ENCODE peak calls at places on chromosome 20, in eight cellular contexts. Q, G, R, T, N, X, I and A are unnamed samples.

GRCh38 chr20:37534401-37535157 is 6.9 kb upstream of the BLCAP start:
- DNase-seq in I (no peak), N (no peak), G (peak; percentile 70), R (peak; percentile 74), T (peak; percentile 77), Q (peak; percentile 78), X (peak; percentile 69), A (peak; percentile 58)

GRCh38 chr20:59101956-59102355 is 59.4 kb upstream of the PRELID3B start:
- DNase-seq in R (no peak), X (no peak), I (no peak), N (no peak), Q (no peak), G (no peak), T (no peak), A (no peak)

GRCh38 chr20:7673841-7674240 is 266.4 kb downstream of the HAO1 start:
- DNase-seq in I (no peak), G (no peak), Q (peak; percentile 68), X (no peak), R (no peak), N (no peak), T (no peak), A (no peak)

GRCh38 chr20:58850693-58851174 is at the start of gene GNAS-AS1:
- DNase-seq in I (peak; percentile 87), Q (peak; percentile 82), N (peak; percentile 86), X (peak; percentile 88), T (peak; percentile 96), R (no peak), G (no peak), A (peak; percentile 63)

GRCh38 chr20:40232288-40232687 is 456.7 kb downstream of the MAFB start:
- DNase-seq in N (no peak), X (no peak), I (no peak), T (no peak), R (no peak), Q (peak; percentile 5), G (no peak), A (no peak)

GRCh38 chr20:10713161-10713560 is 39.4 kb upstream of the JAG1 start:
- DNase-seq in G (no peak), X (peak; percentile 41), Q (no peak), R (no peak), I (no peak), N (no peak), T (no peak), A (no peak)

GRCh38 chr20:11207749-11208502 is 534.1 kb upstream of the JAG1 start:
- DNase-seq in Q (peak; percentile 85), N (no peak), I (no peak), G (peak; percentile 86), T (peak; percentile 31), X (peak; percentile 75), R (peak; percentile 83), A (no peak)

GRCh38 chr20:45061244-45061643 is 39.7 kb downstream of the KCNS1 start:
- DNase-seq in I (no peak), G (peak; percentile 26), Q (peak; percentile 95), T (no peak), N (no peak), X (no peak), R (peak; percentile 74), A (no peak)

GRCh38 chr20:12171927-12172581 is 254.4 kb downstream of the BTBD3 start:
- DNase-seq in X (no peak), T (no peak), G (no peak), I (no peak), R (no peak), N (no peak), Q (peak; percentile 24), A (no peak)

GRCh38 chr20:8808180-8808535 is 260.7 kb upstream of the PLCB4 start:
- DNase-seq in T (no peak), G (no peak), I (no peak), R (no peak), X (peak; percentile 46), N (no peak), Q (no peak), A (no peak)

GRCh38 chr20:19304389-19304788 is 91.9 kb downstream of the SLC24A3 start:
- DNase-seq in Q (no peak), X (no peak), R (no peak), T (no peak), I (no peak), N (no peak), G (no peak), A (no peak)

GRCh38 chr20:36528875-36529425 is 12.4 kb upstream of the MYL9 start:
- DNase-seq in I (no peak), Q (no peak), X (no peak), R (no peak), G (no peak), N (no peak), T (no peak), A (no peak)

GRCh38 chr20:9590189-9590588 is 75.8 kb downstream of the LAMP5 start:
- DNase-seq in N (no peak), X (peak; percentile 58), R (peak; percentile 8), T (no peak), G (no peak), I (no peak), Q (peak; percentile 17), A (no peak)

GRCh38 chr20:58652606-58653303 is 1.7 kb downstream of the STX16 start:
- DNase-seq in I (no peak), X (no peak), Q (peak; percentile 39), G (no peak), T (no peak), N (no peak), R (peak; percentile 34), A (no peak)

GRCh38 chr20:60117040-60117439 is 158.8 kb downstream of the CDH26 start:
- DNase-seq in T (peak; percentile 22), G (no peak), R (no peak), X (no peak), N (no peak), I (no peak), Q (peak; percentile 66), A (no peak)

GRCh38 chr20:12978613-12979495 is 29.9 kb upstream of the SPTLC3 start:
- DNase-seq in T (no peak), N (no peak), I (no peak), X (no peak), Q (no peak), R (no peak), G (no peak), A (no peak)

GRCh38 chr20:58133020-58133419 is 95.4 kb downstream of the ANKRD60 start:
- DNase-seq in X (no peak), N (no peak), Q (peak; percentile 36), R (peak; percentile 10), G (no peak), I (no peak), T (no peak), A (no peak)

GRCh38 chr20:14582855-14583254 is 245.4 kb upstream of the FLRT3 start:
- DNase-seq in N (no peak), X (no peak), R (no peak), G (no peak), I (no peak), Q (peak; percentile 34), T (no peak), A (no peak)

GRCh38 chr20:59850018-59850641 is 83.3 kb downstream of the SYCP2 start:
- DNase-seq in R (peak; percentile 8), T (peak; percentile 46), G (peak; percentile 28), N (no peak), Q (peak; percentile 46), I (no peak), X (no peak), A (no peak)

GRCh38 chr20:18543932-18544331 is 23.3 kb upstream of the SMIM26 start:
- DNase-seq in R (no peak), T (no peak), X (peak; percentile 98), Q (no peak), G (no peak), N (no peak), I (no peak), A (no peak)

GRCh38 chr20:34717230-34718095 is 13.3 kb downstream of the TP53INP2 start:
- DNase-seq in G (no peak), X (no peak), I (no peak), N (no peak), R (no peak), T (no peak), Q (no peak), A (no peak)

GRCh38 chr20:19492937-19493336 is 265.1 kb upstream of the RIN2 start:
- DNase-seq in I (no peak), T (peak; percentile 32), R (no peak), N (no peak), G (no peak), X (no peak), Q (no peak), A (no peak)

GRCh38 chr20:46674253-46675083 is 14.8 kb downstream of the TP53RK start:
- DNase-seq in Q (no peak), T (peak; percentile 15), G (no peak), X (no peak), I (no peak), R (no peak), N (no peak), A (no peak)
- H3K4me3 ChIP-seq in Q (no peak overlapping the region), T (no peak overlapping the region), G (no peak overlapping the region), X (no peak overlapping the region), I (no peak overlapping the region), R (no peak overlapping the region), N (no peak overlapping the region), A (no peak overlapping the region)

GRCh38 chr20:62018437-62019143 is 47.1 kb downstream of the TAF4 start:
- DNase-seq in T (no peak), G (no peak), R (no peak), N (peak; percentile 69), I (no peak), X (no peak), Q (no peak), A (no peak)
- H3K4me1 ChIP-seq in T (no peaks in the 10 kb centered on the region), G (no peaks in the 10 kb centered on the region), R (no peaks in the 10 kb centered on the region), N (peaks cover 17% of the 10 kb centered on the region), I (peaks cover 4% of the 10 kb centered on the region), X (peaks cover 36% of the 10 kb centered on the region), Q (no peaks in the 10 kb centered on the region), A (no peaks in the 10 kb centered on the region)

GRCh38 chr20:53944796-53945195 is 125.6 kb downstream of the BCAS1 start:
- DNase-seq in G (no peak), I (no peak), R (no peak), T (no peak), N (no peak), Q (no peak), X (no peak), A (no peak)

GRCh38 chr20:53942121-53942816 is 128.1 kb downstream of the BCAS1 start:
- DNase-seq in T (peak; percentile 94), Q (no peak), G (no peak), X (no peak), R (no peak), I (no peak), N (no peak), A (no peak)

GRCh38 chr20:53942973-53943372 is 127.4 kb downstream of the BCAS1 start:
- DNase-seq in X (no peak), I (no peak), R (no peak), N (no peak), Q (no peak), G (no peak), T (no peak), A (no peak)

GRCh38 chr20:53945478-53945877 is 124.9 kb downstream of the BCAS1 start:
- DNase-seq in Q (no peak), T (no peak), X (no peak), I (no peak), R (no peak), N (no peak), G (no peak), A (no peak)

GRCh38 chr20:53943522-53944291 is 126.7 kb downstream of the BCAS1 start:
- DNase-seq in X (no peak), I (no peak), G (no peak), T (no peak), R (peak; percentile 73), N (no peak), Q (peak; percentile 66), A (no peak)
- H3K4me3 ChIP-seq in X (no peak overlapping the region), I (peak overlapping the region; percentile 14), G (no peak overlapping the region), T (no peak overlapping the region), R (peak overlapping the region; percentile 17), N (peak overlapping the region; percentile 41), Q (peak overlapping the region; percentile 34), A (no peak overlapping the region)

GRCh38 chr20:32527447-32528055 is 57.6 kb downstream of the NOL4L start:
- DNase-seq in X (no peak), N (peak; percentile 75), I (no peak), T (no peak), R (no peak), Q (no peak), G (no peak), A (no peak)
- H3K4me1 ChIP-seq in X (peaks cover 45% of the 10 kb centered on the region), N (no peaks in the 10 kb centered on the region), I (no peaks in the 10 kb centered on the region), T (peaks cover 2% of the 10 kb centered on the region), R (no peaks in the 10 kb centered on the region), Q (no peaks in the 10 kb centered on the region), G (no peaks in the 10 kb centered on the region), A (peaks cover 84% of the 10 kb centered on the region)